ENCODE peak calls at places on chromosome 17, in four cellular contexts. One of them, this sample, is unnamed.

GRCh38 chr17:22703786-22704441 is 1011.6 kb downstream of the KCNJ18 start:
- DNase-seq in HEK293T: peak; percentile 55
- DNase-seq in NCI-H1436: no peak
- DNase-seq in fibroblast of the aortic adventitia: no peak
- DNase-seq in this sample: no peak

GRCh38 chr17:48624544-48625501 is 1.3 kb downstream of the HOXB9 start:
- DNase-seq in fibroblast of the aortic adventitia: no peak
- DNase-seq in HEK293T: no peak
- DNase-seq in NCI-H1436: no peak
- DNase-seq in this sample: peak; percentile 36

GRCh38 chr17:14926073-14926472 is 339.1 kb downstream of the PMP22 start:
- DNase-seq in HEK293T: no peak
- DNase-seq in NCI-H1436: no peak
- DNase-seq in fibroblast of the aortic adventitia: no peak
- DNase-seq in this sample: no peak

GRCh38 chr17:19021622-19022083 is 17.1 kb upstream of the FAM83G start:
- DNase-seq in NCI-H1436: no peak
- DNase-seq in HEK293T: no peak
- DNase-seq in fibroblast of the aortic adventitia: no peak
- DNase-seq in this sample: no peak

GRCh38 chr17:66893382-66893781 is 58.5 kb downstream of the CACNG5 start:
- DNase-seq in NCI-H1436: no peak
- DNase-seq in fibroblast of the aortic adventitia: no peak
- DNase-seq in HEK293T: no peak
- DNase-seq in this sample: no peak

GRCh38 chr17:67867591-67867990 is 42.3 kb downstream of the BPTF start:
- DNase-seq in HEK293T: no peak
- DNase-seq in NCI-H1436: no peak
- DNase-seq in fibroblast of the aortic adventitia: no peak
- DNase-seq in this sample: no peak

GRCh38 chr17:80775863-80776262 is 215.8 kb upstream of the CHMP6 start:
- DNase-seq in HEK293T: no peak
- DNase-seq in NCI-H1436: no peak
- DNase-seq in fibroblast of the aortic adventitia: no peak
- DNase-seq in this sample: no peak

GRCh38 chr17:338442-339192 is 14.0 kb downstream of the RPH3AL start:
- DNase-seq in fibroblast of the aortic adventitia: no peak
- DNase-seq in NCI-H1436: no peak
- DNase-seq in HEK293T: no peak
- DNase-seq in this sample: no peak

GRCh38 chr17:44417553-44417952 is 28.1 kb upstream of the ITGA2B start:
- DNase-seq in fibroblast of the aortic adventitia: peak; percentile 93
- DNase-seq in HEK293T: no peak
- DNase-seq in NCI-H1436: no peak
- DNase-seq in this sample: peak; percentile 89

GRCh38 chr17:10278218-10278617 is 79.8 kb upstream of the GAS7 start:
- DNase-seq in fibroblast of the aortic adventitia: no peak
- DNase-seq in HEK293T: peak; percentile 26
- DNase-seq in NCI-H1436: no peak
- DNase-seq in this sample: no peak

GRCh38 chr17:77862890-77863813 is 95.4 kb upstream of the TNRC6C start:
- DNase-seq in fibroblast of the aortic adventitia: no peak
- DNase-seq in NCI-H1436: no peak
- DNase-seq in HEK293T: no peak
- DNase-seq in this sample: no peak

GRCh38 chr17:6574689-6575595 is 18.6 kb upstream of the PITPNM3 start:
- DNase-seq in fibroblast of the aortic adventitia: peak; percentile 52
- DNase-seq in HEK293T: no peak
- DNase-seq in NCI-H1436: no peak
- DNase-seq in this sample: peak; percentile 55

GRCh38 chr17:48483471-48484131 is 47.2 kb downstream of the HOXB1 start:
- DNase-seq in NCI-H1436: no peak
- DNase-seq in HEK293T: no peak
- DNase-seq in fibroblast of the aortic adventitia: peak; percentile 96
- DNase-seq in this sample: peak; percentile 99

GRCh38 chr17:11980813-11981212 is 16.5 kb downstream of the ZNF18 start:
- DNase-seq in NCI-H1436: no peak
- DNase-seq in fibroblast of the aortic adventitia: peak; percentile 25
- DNase-seq in HEK293T: no peak
- DNase-seq in this sample: no peak

GRCh38 chr17:77948690-77949114 is 9.8 kb upstream of the TNRC6C start:
- DNase-seq in HEK293T: peak; percentile 69
- DNase-seq in fibroblast of the aortic adventitia: peak; percentile 57
- DNase-seq in NCI-H1436: no peak
- DNase-seq in this sample: peak; percentile 75

GRCh38 chr17:64269687-64270649 is 6.9 kb upstream of the TEX2 start:
- DNase-seq in HEK293T: no peak
- DNase-seq in NCI-H1436: no peak
- DNase-seq in fibroblast of the aortic adventitia: no peak
- DNase-seq in this sample: peak; percentile 10